ENCODE peak calls at places on chromosomes 6 and 20, in nine cellular contexts. One of them, this sample, is unnamed.

GRCh38 chr6:26502169-26502568 is 2.1 kb downstream of the BTN1A1 start:
- DNase-seq in T-helper 9 cell: no peak
- DNase-seq in stimulated activated CD4-positive, alpha-beta T cell treated with anti-CD3 and anti-CD28 coated beads, Interleukin-1b, Interleukin-23, amount 100 ng/mL, for 24 hours: no peak
- DNase-seq in fibroblast of the conjunctiva: no peak
- DNase-seq in HFFc6: no peak
- DNase-seq in breast epithelium: no peak
- DNase-seq in Daoy: no peak
- DNase-seq in spleen: no peak
- DNase-seq in astrocyte: no peak
- DNase-seq in this sample: no peak

GRCh38 chr20:6120491-6120988 is 2.3 kb downstream of the FERMT1 start:
- DNase-seq in HFFc6: no peak
- DNase-seq in T-helper 9 cell: no peak
- DNase-seq in fibroblast of the conjunctiva: no peak
- DNase-seq in astrocyte: no peak
- DNase-seq in Daoy: no peak
- DNase-seq in spleen: no peak
- DNase-seq in stimulated activated CD4-positive, alpha-beta T cell treated with anti-CD3 and anti-CD28 coated beads, Interleukin-1b, Interleukin-23, amount 100 ng/mL, for 24 hours: no peak
- DNase-seq in breast epithelium: no peak
- DNase-seq in this sample: peak

GRCh38 chr6:147201885-147202515 is 2.2 kb upstream of the STXBP5 start:
- DNase-seq in Daoy: peak
- DNase-seq in T-helper 9 cell: no peak
- DNase-seq in astrocyte: peak
- DNase-seq in breast epithelium: no peak
- DNase-seq in stimulated activated CD4-positive, alpha-beta T cell treated with anti-CD3 and anti-CD28 coated beads, Interleukin-1b, Interleukin-23, amount 100 ng/mL, for 24 hours: no peak
- DNase-seq in fibroblast of the conjunctiva: peak
- DNase-seq in spleen: no peak
- DNase-seq in HFFc6: peak
- DNase-seq in this sample: peak

GRCh38 chr6:144145546-144145945 is 4.8 kb upstream of the STX11 start:
- DNase-seq in Daoy: no peak
- DNase-seq in breast epithelium: no peak
- DNase-seq in stimulated activated CD4-positive, alpha-beta T cell treated with anti-CD3 and anti-CD28 coated beads, Interleukin-1b, Interleukin-23, amount 100 ng/mL, for 24 hours: no peak
- DNase-seq in astrocyte: no peak
- DNase-seq in T-helper 9 cell: no peak
- DNase-seq in spleen: no peak
- DNase-seq in fibroblast of the conjunctiva: no peak
- DNase-seq in HFFc6: peak
- DNase-seq in this sample: no peak

GRCh38 chr6:163298079-163298807 is 116.3 kb upstream of the QKI start:
- DNase-seq in T-helper 9 cell: no peak
- DNase-seq in astrocyte: peak
- DNase-seq in stimulated activated CD4-positive, alpha-beta T cell treated with anti-CD3 and anti-CD28 coated beads, Interleukin-1b, Interleukin-23, amount 100 ng/mL, for 24 hours: no peak
- DNase-seq in Daoy: no peak
- DNase-seq in spleen: no peak
- DNase-seq in HFFc6: no peak
- DNase-seq in breast epithelium: no peak
- DNase-seq in fibroblast of the conjunctiva: no peak
- DNase-seq in this sample: no peak

GRCh38 chr6:3284436-3284876 is 25.7 kb downstream of the PSMG4 start:
- DNase-seq in spleen: peak
- DNase-seq in astrocyte: no peak
- DNase-seq in HFFc6: no peak
- DNase-seq in fibroblast of the conjunctiva: no peak
- DNase-seq in Daoy: no peak
- DNase-seq in stimulated activated CD4-positive, alpha-beta T cell treated with anti-CD3 and anti-CD28 coated beads, Interleukin-1b, Interleukin-23, amount 100 ng/mL, for 24 hours: no peak
- DNase-seq in breast epithelium: peak
- DNase-seq in T-helper 9 cell: no peak
- DNase-seq in this sample: no peak

GRCh38 chr20:62860924-62861691 is 514 bp downstream of the TCFL5 start:
- DNase-seq in stimulated activated CD4-positive, alpha-beta T cell treated with anti-CD3 and anti-CD28 coated beads, Interleukin-1b, Interleukin-23, amount 100 ng/mL, for 24 hours: no peak
- DNase-seq in astrocyte: no peak
- DNase-seq in Daoy: peak
- DNase-seq in T-helper 9 cell: peak
- DNase-seq in breast epithelium: peak
- DNase-seq in HFFc6: no peak
- DNase-seq in spleen: peak
- DNase-seq in fibroblast of the conjunctiva: no peak
- DNase-seq in this sample: peak

GRCh38 chr20:13898012-13898612 is 92.3 kb downstream of the SEL1L2 start:
- DNase-seq in spleen: no peak
- DNase-seq in breast epithelium: no peak
- DNase-seq in HFFc6: no peak
- DNase-seq in astrocyte: no peak
- DNase-seq in Daoy: no peak
- DNase-seq in stimulated activated CD4-positive, alpha-beta T cell treated with anti-CD3 and anti-CD28 coated beads, Interleukin-1b, Interleukin-23, amount 100 ng/mL, for 24 hours: no peak
- DNase-seq in T-helper 9 cell: no peak
- DNase-seq in fibroblast of the conjunctiva: no peak
- DNase-seq in this sample: peak

This sample was measured in GM23338.